ENCODE peak calls at places on chromosomes 16 and 17, in four cellular contexts. C is endodermal cell, E is A549, A is foreskin fibroblast. U is an unnamed sample.

GRCh38 chr17:37740861-37741260 is 4.0 kb downstream of the HNF1B start:
- DNase-seq in A (no peak), E (no peak), C (no peak), U (no peak)

GRCh38 chr17:17774009-17774881 is 62.5 kb downstream of the SREBF1 start:
- DNase-seq in A (peak), E (peak), C (no peak), U (no peak)

GRCh38 chr17:66727634-66728570 is 107.0 kb upstream of the CACNG5 start:
- DNase-seq in A (peak), C (peak), E (peak), U (no peak)

GRCh38 chr16:30738984-30739951 is 9.0 kb upstream of the PHKG2 start:
- DNase-seq in E (no peak), C (no peak), A (no peak), U (no peak)

GRCh38 chr16:66447491-66447890 is 20.4 kb downstream of the BEAN1 start:
- DNase-seq in A (no peak), C (peak), E (no peak), U (no peak)

GRCh38 chr17:52159810-52160578 is 1.5 kb upstream of the CA10 start:
- DNase-seq in E (no peak), A (no peak), C (no peak), U (no peak)

GRCh38 chr16:55502801-55503366 is 6.0 kb upstream of the LPCAT2 start:
- DNase-seq in C (peak), E (peak), A (peak), U (no peak)

GRCh38 chr16:88045820-88046303 is 94.6 kb downstream of the BANP start:
- DNase-seq in E (no peak), A (no peak), C (no peak), U (no peak)

GRCh38 chr17:43831633-43832032 is 1.3 kb downstream of the MPP3 start:
- DNase-seq in E (no peak), A (no peak), C (peak), U (no peak)

GRCh38 chr16:2213817-2214720 is 571 bp downstream of the PGP start:
- DNase-seq in C (no peak), E (no peak), A (peak), U (no peak)

GRCh38 chr17:340074-340473 is 12.5 kb downstream of the RPH3AL start:
- DNase-seq in A (no peak), E (no peak), C (no peak), U (no peak)

GRCh38 chr16:49712106-49712505 is 143.8 kb downstream of the ZNF423 start:
- DNase-seq in C (no peak), A (no peak), E (no peak), U (no peak)

GRCh38 chr16:46743232-46743719 is 4.9 kb downstream of the MYLK3 start:
- DNase-seq in E (no peak), C (peak), A (peak), U (no peak)

GRCh38 chr17:57755479-57756070 is 10.5 kb upstream of the CCDC182 start:
- DNase-seq in A (no peak), E (no peak), C (peak), U (no peak)

GRCh38 chr16:64012166-64012565 is 1109.7 kb downstream of the CDH11 start:
- DNase-seq in A (no peak), C (no peak), E (no peak), U (no peak)

GRCh38 chr16:52078716-52079655 is 468.0 kb downstream of the TOX3 start:
- DNase-seq in C (no peak), A (no peak), E (no peak), U (no peak)

GRCh38 chr16:57039148-57039812 is 49.9 kb downstream of the NLRC5 start:
- DNase-seq in E (no peak), A (peak), C (no peak), U (peak)

GRCh38 chr16:70156207-70156978 is 17.2 kb upstream of the CLEC18C start:
- DNase-seq in A (no peak), E (no peak), C (no peak), U (no peak)

GRCh38 chr17:73952136-73952497 is 251.4 kb upstream of the RPL38 start:
- DNase-seq in A (no peak), E (no peak), C (no peak), U (no peak)

GRCh38 chr17:2183346-2183745 is 120.2 kb downstream of the SMG6 start:
- DNase-seq in E (no peak), C (no peak), A (peak), U (no peak)

GRCh38 chr16:55843105-55843395 is 10.2 kb upstream of the CES1 start:
- DNase-seq in C (no peak), A (no peak), E (no peak), U (no peak)

GRCh38 chr16:3589441-3589921 is 12.3 kb upstream of the NLRC3 start:
- DNase-seq in E (no peak), C (no peak), A (no peak), U (no peak)

GRCh38 chr16:15613676-15614075 is 29.3 kb downstream of the MARF1 start:
- DNase-seq in C (no peak), A (no peak), E (no peak), U (no peak)

GRCh38 chr16:19517424-19518089 is 4.3 kb downstream of the GDE1 start:
- DNase-seq in A (no peak), E (peak), C (no peak), U (no peak)

GRCh38 chr17:34974794-34975428 is 5.4 kb upstream of the LIG3 start:
- DNase-seq in C (no peak), E (no peak), A (no peak), U (no peak)

GRCh38 chr17:29757788-29758187 is 135.1 kb upstream of the CORO6 start:
- DNase-seq in E (no peak), C (no peak), A (no peak), U (no peak)

GRCh38 chr16:10988164-10988803 is 43.9 kb downstream of the CLEC16A start:
- DNase-seq in E (no peak), C (peak), A (no peak), U (no peak)

GRCh38 chr16:74076568-74076967 is 220.0 kb upstream of the PSMD7 start:
- DNase-seq in C (no peak), A (no peak), E (no peak), U (no peak)

GRCh38 chr16:6018848-6019489 is 921.4 kb upstream of the EEF2KMT start:
- DNase-seq in E (no peak), C (peak), A (no peak), U (no peak)

GRCh38 chr17:61128671-61129115 is 270.9 kb upstream of the TBX2 start:
- DNase-seq in C (no peak), A (peak), E (no peak), U (no peak)

GRCh38 chr16:55487048-55487803 is 8.2 kb downstream of the MMP2 start:
- DNase-seq in C (no peak), A (peak), E (no peak), U (peak)

GRCh38 chr17:8820311-8821010 is 21.3 kb upstream of the MFSD6L start:
- DNase-seq in A (no peak), C (peak), E (no peak), U (no peak)

GRCh38 chr17:43830510-43831145 is 2.3 kb downstream of the MPP3 start:
- DNase-seq in C (no peak), A (no peak), E (no peak), U (no peak)

GRCh38 chr16:87443964-87444363 is 48.9 kb downstream of the ZCCHC14 start:
- DNase-seq in A (no peak), E (no peak), C (no peak), U (no peak)

GRCh38 chr17:64306850-64307463 is 43.9 kb upstream of the TEX2 start:
- DNase-seq in C (peak), E (peak), A (peak), U (no peak)

GRCh38 chr16:61544165-61544564 is 492.1 kb downstream of the CDH8 start:
- DNase-seq in C (no peak), E (no peak), A (no peak), U (no peak)

GRCh38 chr16:19700319-19700781 is 17.7 kb downstream of the KNOP1 start:
- DNase-seq in E (peak), C (no peak), A (peak), U (no peak)

DNA sequence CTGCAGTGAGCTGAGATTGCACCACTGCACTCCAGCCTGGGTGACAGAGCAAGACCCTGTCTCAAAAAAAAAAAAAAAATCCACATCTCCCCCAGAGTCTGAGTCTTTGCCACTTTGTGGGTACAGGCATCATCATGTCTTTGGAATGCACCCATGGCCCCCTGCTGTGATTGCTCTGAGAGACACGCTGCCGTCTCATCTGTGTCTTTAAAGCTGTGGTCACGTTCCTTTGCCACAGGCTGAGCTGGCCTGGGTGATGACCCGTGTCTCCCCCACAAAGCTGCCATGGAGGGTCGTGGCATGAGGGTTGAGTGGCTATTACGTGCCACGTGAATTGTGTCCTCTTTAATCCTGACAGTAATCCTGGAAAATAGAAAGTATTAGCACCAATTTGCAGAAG is 20.2 kb downstream of the CRISPLD2 start:
- DNase-seq in E (peak), A (peak), C (peak), U (no peak)
- H3K4me3 ChIP-seq in E (no peak), A (no peak), C (no peak), U (no peak)

DNA sequence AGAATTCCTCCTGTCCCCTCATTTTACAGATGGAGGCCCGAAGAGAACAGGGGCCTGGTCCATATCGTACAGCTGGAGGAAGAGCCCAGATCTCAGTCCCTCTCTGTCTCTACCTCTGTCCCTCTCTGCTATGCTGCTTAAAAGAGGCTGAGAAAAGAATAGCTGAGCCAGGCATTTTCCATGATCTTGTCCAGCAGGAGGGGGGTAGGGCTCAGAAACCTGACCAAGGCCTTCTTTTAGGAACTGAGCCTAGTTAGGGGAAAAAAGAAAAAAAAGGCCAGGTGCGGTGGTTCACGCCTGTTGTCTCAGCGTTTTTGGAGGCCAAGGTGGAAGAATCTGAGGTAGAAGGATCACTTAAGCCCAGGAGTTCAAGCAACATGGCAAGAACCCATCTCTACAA is 84.2 kb downstream of the MGAT5B start:
- DNase-seq in E (no peak), C (no peak), A (no peak), U (no peak)
- H3K4me3 ChIP-seq in E (no peak), C (no peak), A (no peak), U (no peak)

GRCh38 chr17:42518046-42518754 is 17.8 kb upstream of the NAGLU start:
- DNase-seq in E (peak), C (no peak), A (peak), U (peak)
- H3K4me3 ChIP-seq in E (peak), C (no peak), A (no peak), U (no peak)

DNA sequence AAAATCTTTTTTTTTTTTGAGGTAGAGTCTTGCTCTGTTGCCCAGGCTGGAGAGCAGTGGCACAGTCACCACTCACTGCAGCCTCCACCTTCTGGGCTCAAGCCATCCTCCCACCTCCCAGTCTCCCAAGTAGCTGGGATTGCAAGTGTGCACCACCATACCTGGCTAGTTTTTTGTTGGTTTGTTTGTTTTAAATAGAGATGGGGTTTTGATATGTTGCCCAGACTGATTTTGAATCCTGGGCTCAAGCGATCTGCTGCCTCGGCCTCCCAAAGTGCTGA is 2.0 kb downstream of the LRRC37B start:
- DNase-seq in C (no peak), E (no peak), A (no peak), U (no peak)
- H3K4me3 ChIP-seq in C (peak), E (no peak), A (peak), U (no peak)

GRCh38 chr17:6556121-6557039 is at the start of gene PITPNM3:
- DNase-seq in E (no peak), A (peak), C (peak), U (no peak)

GRCh38 chr17:6558932-6559752 is 2.8 kb upstream of the PITPNM3 start:
- DNase-seq in C (no peak), A (no peak), E (no peak), U (no peak)

GRCh38 chr17:6555331-6556120 is 829 bp downstream of the PITPNM3 start:
- DNase-seq in E (no peak), A (peak), C (peak), U (no peak)

GRCh38 chr17:6558276-6558675 is 1.9 kb upstream of the PITPNM3 start:
- DNase-seq in C (no peak), A (no peak), E (no peak), U (no peak)

DNA sequence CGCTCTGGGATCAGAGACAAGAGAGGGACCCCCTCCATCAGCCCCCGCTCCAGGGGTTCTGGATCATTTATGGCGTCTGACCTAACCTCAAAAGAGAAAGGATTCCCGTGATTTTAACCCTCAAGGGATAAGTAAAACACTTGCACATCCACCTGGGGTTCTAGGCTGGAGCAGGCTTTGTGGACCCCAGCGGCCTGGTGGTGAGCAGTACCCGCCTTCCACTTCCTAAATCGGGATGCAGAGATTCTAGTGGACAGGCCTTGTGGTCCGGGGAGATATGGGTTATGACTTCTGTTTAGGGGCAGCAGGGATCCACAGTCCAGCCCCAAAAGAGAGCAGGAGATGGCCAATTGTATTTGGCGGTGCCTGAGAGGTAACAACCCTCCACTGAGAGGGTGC is 684 bp upstream of the PITPNM3 start:
- DNase-seq in A (no peak), E (no peak), C (no peak), U (no peak)
- H3K4me3 ChIP-seq in A (no peak), E (peak), C (peak), U (no peak)

GRCh38 chr17:77331161-77331864 is 190.5 kb downstream of the SEC14L1 start:
- DNase-seq in E (peak), C (peak), A (peak), U (no peak)
- H3K4me3 ChIP-seq in E (no peak), C (no peak), A (no peak), U (no peak)

GRCh38 chr17:47618416-47618815 is 31.3 kb upstream of the KPNB1 start:
- DNase-seq in E (peak), C (peak), A (peak), U (no peak)
- H3K4me3 ChIP-seq in E (no peak), C (no peak), A (no peak), U (no peak)

DNA sequence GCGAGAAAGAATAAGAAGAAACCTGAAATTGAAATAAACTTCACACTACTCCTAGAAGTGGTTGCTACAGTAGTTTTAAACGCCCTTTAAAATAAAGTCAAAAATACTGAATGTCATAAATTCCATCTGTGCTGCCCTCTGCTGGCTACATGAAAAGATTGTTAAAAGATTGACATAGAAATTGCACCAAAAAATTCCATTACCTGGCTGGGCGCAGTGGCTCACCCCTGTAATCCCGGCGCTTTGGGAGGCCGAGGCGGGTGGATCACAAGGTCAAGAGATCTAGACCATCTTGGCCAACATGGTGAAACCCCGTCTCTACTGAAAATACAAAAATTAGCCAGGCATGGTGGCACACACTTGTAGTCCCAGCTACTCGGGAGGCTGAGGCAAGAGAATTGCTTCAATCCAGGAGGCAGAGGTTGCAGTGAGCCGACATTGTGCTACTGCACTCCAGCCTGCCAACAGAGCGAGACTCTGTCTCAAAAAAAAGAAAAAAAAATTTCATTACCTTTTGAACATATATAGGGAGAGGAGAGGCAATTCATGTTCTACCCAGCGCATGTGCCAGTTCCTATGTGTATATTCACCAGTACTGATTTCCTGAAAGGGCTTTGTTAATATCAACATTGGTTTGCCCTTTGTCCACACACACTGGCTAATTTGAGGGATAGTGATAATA is 36.5 kb downstream of the CYTH1 start:
- DNase-seq in C (peak), A (peak), E (peak), U (no peak)
- H3K4me3 ChIP-seq in C (no peak), A (no peak), E (no peak), U (no peak)

GRCh38 chr16:8893976-8894690 is 12.0 kb downstream of the LITAFD start:
- DNase-seq in C (no peak), E (no peak), A (no peak), U (no peak)

GRCh38 chr16:8893426-8893825 is 11.3 kb downstream of the LITAFD start:
- DNase-seq in E (no peak), C (no peak), A (no peak), U (no peak)

GRCh38 chr16:8890549-8890921 is 8.4 kb downstream of the LITAFD start:
- DNase-seq in E (no peak), C (no peak), A (no peak), U (no peak)

GRCh38 chr16:8889893-8890548 is 7.9 kb downstream of the LITAFD start:
- DNase-seq in C (no peak), A (peak), E (no peak), U (no peak)

GRCh38 chr16:8892101-8892575 is 10.0 kb downstream of the LITAFD start:
- DNase-seq in C (no peak), A (no peak), E (no peak), U (no peak)
- H3K4me3 ChIP-seq in C (no peak), A (no peak), E (no peak), U (no peak)